ENCODE peak calls at places on chromosomes 7 and 10, in ten cellular contexts. U, J, S, M, D, V, L, B, R and C are unnamed samples.

GRCh38 chr10:91672021-91672608 is 39.2 kb upstream of the PPP1R3C start:
- DNase-seq in L (no peak), S (peak), D (no peak), J (peak), M (peak), R (no peak), U (no peak), B (peak), V (no peak), C (no peak)

GRCh38 chr7:68148440-68148839 is 1151.8 kb downstream of the TYW1 start:
- DNase-seq in L (no peak), R (no peak), U (no peak), V (no peak), M (no peak), J (no peak), B (peak), D (no peak), S (no peak), C (no peak)

GRCh38 chr7:42198296-42198695 is 38.7 kb downstream of the GLI3 start:
- DNase-seq in U (no peak), R (no peak), M (peak), J (no peak), D (no peak), S (no peak), L (no peak), B (no peak), V (no peak), C (no peak)

GRCh38 chr7:130149575-130150139 is 55.5 kb downstream of the TMEM209 start:
- DNase-seq in U (no peak), R (no peak), M (no peak), B (peak), J (peak), D (no peak), L (no peak), V (no peak), S (no peak), C (no peak)

GRCh38 chr10:75407716-75408511 is 6.3 kb upstream of the ZNF503 start:
- DNase-seq in J (peak), D (no peak), V (no peak), L (peak), R (no peak), U (no peak), B (no peak), S (peak), M (no peak), C (no peak)

GRCh38 chr10:120456143-120456625 is 843 bp upstream of the PLPP4 start:
- DNase-seq in U (no peak), R (no peak), M (no peak), L (no peak), V (no peak), B (no peak), J (no peak), S (no peak), D (no peak), C (no peak)

GRCh38 chr10:102068216-102068615 is 3.1 kb downstream of the HPS6 start:
- DNase-seq in S (peak), J (peak), D (no peak), R (no peak), B (no peak), L (peak), M (peak), V (no peak), U (no peak), C (peak)

GRCh38 chr10:93600861-93601773 is at the start of gene RBP4:
- DNase-seq in U (no peak), J (peak), B (peak), R (no peak), M (peak), D (no peak), V (no peak), S (peak), L (no peak), C (no peak)

GRCh38 chr7:1843271-1843861 is 173.3 kb downstream of the ELFN1 start:
- DNase-seq in L (no peak), D (no peak), U (no peak), J (no peak), B (no peak), M (no peak), S (peak), R (no peak), V (peak), C (no peak)

GRCh38 chr7:80372415-80372814 is 139.4 kb downstream of the GNAT3 start:
- DNase-seq in U (no peak), J (no peak), B (no peak), M (no peak), L (no peak), D (no peak), R (no peak), S (peak), V (no peak), C (no peak)

GRCh38 chr10:791639-792038 is 102.2 kb upstream of the DIP2C start:
- DNase-seq in J (no peak), S (no peak), M (no peak), U (no peak), B (no peak), V (no peak), R (no peak), L (no peak), D (no peak), C (no peak)

GRCh38 chr10:13839030-13839429 is 252.3 kb downstream of the PRPF18 start:
- DNase-seq in J (no peak), S (no peak), B (no peak), R (no peak), L (no peak), M (no peak), U (no peak), D (no peak), V (no peak), C (no peak)

GRCh38 chr7:106104861-106105260 is 7.3 kb downstream of the SYPL1 start:
- DNase-seq in M (no peak), L (no peak), B (no peak), R (no peak), S (no peak), V (no peak), U (no peak), J (no peak), D (no peak), C (no peak)

GRCh38 chr10:109998513-109998912 is 9.3 kb upstream of the ADD3 start:
- DNase-seq in V (no peak), R (no peak), L (no peak), U (no peak), J (peak), M (no peak), S (no peak), B (no peak), D (no peak), C (no peak)

GRCh38 chr10:21134645-21135395 is 237.7 kb upstream of the NEBL start:
- DNase-seq in R (no peak), D (no peak), B (no peak), S (no peak), V (no peak), U (peak), J (peak), L (no peak), M (peak), C (peak)

GRCh38 chr7:100119701-100120517 is 475 bp downstream of the CNPY4 start:
- DNase-seq in M (peak), D (peak), S (peak), L (peak), B (no peak), U (peak), R (peak), J (peak), V (peak), C (peak)

GRCh38 chr10:14585287-14586193 is 189.2 kb downstream of the FAM107B start:
- DNase-seq in D (no peak), M (no peak), U (no peak), B (no peak), L (no peak), R (no peak), S (no peak), J (no peak), V (no peak), C (no peak)

GRCh38 chr10:122362621-122363020 is 11.9 kb upstream of the PLEKHA1 start:
- DNase-seq in D (no peak), R (no peak), M (peak), J (peak), U (no peak), B (peak), S (no peak), L (no peak), V (peak), C (no peak)